ENCODE peak calls at places on chromosomes 16 and 17, in six cellular contexts. J, B, P, Z, R and A are unnamed samples.

GRCh38 chr16:69179255-69180010 is 7.5 kb upstream of the SNTB2 start:
- DNase-seq in J (peak), B (peak), P (peak), Z (no peak), R (peak), A (no peak)

GRCh38 chr17:61783556-61784304 is 79.6 kb downstream of the BRIP1 start:
- DNase-seq in J (no peak), B (no peak), P (no peak), Z (peak), R (no peak), A (peak)

GRCh38 chr16:66278111-66278531 is 88.4 kb upstream of the CDH5 start:
- DNase-seq in J (no peak), B (no peak), P (no peak), Z (no peak), R (no peak), A (no peak)

GRCh38 chr17:36183001-36183810 is 6.8 kb upstream of the TBC1D3B start:
- DNase-seq in J (peak), B (peak), P (peak), Z (no peak), R (peak), A (no peak)

GRCh38 chr17:40936976-40937375 is 470 bp downstream of the KRT23 start:
- DNase-seq in J (no peak), B (no peak), P (no peak), Z (no peak), R (no peak), A (no peak)

GRCh38 chr16:66391726-66392670 is 25.5 kb downstream of the CDH5 start:
- DNase-seq in J (no peak), B (no peak), P (no peak), Z (no peak), R (no peak), A (no peak)

GRCh38 chr17:67246398-67246647 is 1.3 kb upstream of the HELZ start:
- DNase-seq in J (no peak), B (no peak), P (no peak), Z (no peak), R (no peak), A (no peak)

GRCh38 chr17:57677301-57677700 is 67.8 kb downstream of the CCDC182 start:
- DNase-seq in J (no peak), B (no peak), P (no peak), Z (no peak), R (no peak), A (no peak)

GRCh38 chr17:12492450-12492849 is 173.2 kb upstream of the MYOCD start:
- DNase-seq in J (peak), B (no peak), P (no peak), Z (no peak), R (peak), A (no peak)

GRCh38 chr16:87816507-87817100 is 50.8 kb upstream of the KLHDC4 start:
- DNase-seq in J (no peak), B (no peak), P (no peak), Z (no peak), R (no peak), A (no peak)

GRCh38 chr16:81266680-81267095 is 28.2 kb downstream of the BCO1 start:
- DNase-seq in J (peak), B (no peak), P (no peak), Z (no peak), R (no peak), A (no peak)

GRCh38 chr16:74991593-74992403 is 6.9 kb upstream of the WDR59 start:
- DNase-seq in J (peak), B (no peak), P (no peak), Z (no peak), R (no peak), A (no peak)

GRCh38 chr16:81492307-81492706 is 47.7 kb downstream of the CMIP start:
- DNase-seq in J (no peak), B (no peak), P (no peak), Z (no peak), R (no peak), A (no peak)

GRCh38 chr16:22641030-22641671 is 130.5 kb downstream of the NPIPB5 start:
- DNase-seq in J (peak), B (no peak), P (no peak), Z (no peak), R (peak), A (no peak)

GRCh38 chr16:89113661-89114060 is 20.0 kb downstream of the ACSF3 start:
- DNase-seq in J (no peak), B (no peak), P (no peak), Z (peak), R (no peak), A (no peak)

GRCh38 chr17:57607553-57608120 is 137.5 kb downstream of the CCDC182 start:
- DNase-seq in J (no peak), B (no peak), P (no peak), Z (no peak), R (peak), A (no peak)

GRCh38 chr17:82933911-82934310 is 94.1 kb upstream of the ZNF750 start:
- DNase-seq in J (no peak), B (no peak), P (no peak), Z (no peak), R (no peak), A (no peak)

DNA sequence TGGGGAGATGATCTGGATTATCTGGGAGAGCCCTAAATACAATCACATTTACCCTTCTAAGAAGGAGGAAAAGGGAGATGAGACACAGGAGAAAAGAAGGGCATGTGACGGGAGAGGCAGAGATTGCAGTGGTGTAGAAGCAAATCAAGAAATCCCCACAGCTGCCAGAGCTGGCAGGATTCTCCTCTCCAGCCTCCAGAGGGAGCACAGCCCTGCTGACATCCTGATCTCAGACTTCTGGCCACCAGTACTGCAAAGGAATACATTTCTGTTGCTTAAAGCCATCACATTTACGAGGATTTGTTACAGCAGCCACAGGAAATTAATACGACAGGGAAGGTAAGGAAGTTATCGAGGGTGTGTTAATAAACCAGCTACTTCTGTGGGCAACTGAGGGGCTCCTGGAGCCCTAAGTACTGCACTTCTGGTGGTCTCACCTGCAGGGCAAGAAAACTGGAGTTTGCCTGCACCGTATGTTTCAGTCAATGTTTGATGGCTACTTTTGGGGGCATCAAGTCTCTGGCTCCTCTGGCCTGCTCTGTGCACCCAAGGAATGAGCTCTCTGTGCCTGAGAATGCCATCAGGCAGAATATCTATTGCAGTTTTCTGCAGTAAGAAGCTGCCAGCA is 22.9 kb upstream of the CDH13 start:
- DNase-seq in J (peak), B (peak), P (peak), Z (no peak), R (peak), A (no peak)
- TF ChIP-seq CTCF in J (peak), B (peak), P (peak), Z (peak), R (peak), A (peak)

DNA sequence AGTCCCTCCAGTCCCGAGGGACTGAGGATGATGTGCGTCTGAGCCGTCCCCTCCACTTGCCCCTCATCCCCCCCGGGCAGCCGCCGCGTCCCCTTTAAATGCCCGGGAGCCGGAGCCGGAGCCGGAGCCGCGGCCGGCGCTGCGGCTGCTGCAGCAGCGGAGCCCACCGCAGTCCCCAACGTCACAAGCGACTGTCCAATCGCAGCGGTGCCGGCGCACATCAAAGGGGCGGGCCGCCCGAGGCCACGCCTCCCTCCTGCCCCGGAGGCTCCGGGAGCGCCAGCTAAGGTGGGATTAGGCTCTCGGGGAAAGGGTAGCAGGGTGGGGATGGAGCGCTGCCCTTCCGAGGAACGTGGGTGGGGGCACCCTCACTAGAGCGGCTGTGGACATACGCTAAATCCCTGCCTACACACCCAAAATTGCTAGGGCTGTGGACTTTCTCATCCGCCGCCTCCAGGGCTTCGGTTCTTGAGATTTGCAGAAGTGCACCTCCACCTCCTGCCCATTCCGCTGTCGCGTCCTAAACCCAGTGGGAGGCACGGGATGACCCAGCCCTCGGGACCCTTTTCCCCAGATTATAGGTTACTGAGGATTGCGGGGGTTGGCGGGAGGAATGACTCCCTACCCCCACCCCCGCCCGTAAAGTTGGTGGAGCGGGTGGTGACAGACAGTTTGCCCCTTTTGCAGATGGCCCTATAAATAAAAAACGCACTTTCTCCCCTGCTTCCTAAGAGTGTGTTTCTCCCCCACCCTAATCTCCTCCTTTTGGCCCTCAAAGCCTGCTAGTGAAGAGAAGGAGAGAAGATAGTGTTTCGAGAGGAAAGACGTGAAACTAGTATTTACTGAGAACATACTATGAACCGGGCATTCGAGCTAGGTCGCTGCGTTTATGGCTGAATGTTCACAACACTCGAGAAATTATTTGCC is at the start of gene PHOSPHO1:
- DNase-seq in J (peak), B (peak), P (peak), Z (peak), R (peak), A (no peak)
- H3K4me3 ChIP-seq in J (peak), B (peak), P (peak), Z (peak), R (peak), A (peak)

GRCh38 chr17:63986842-63987615 is 11.1 kb upstream of the PRR29 start:
- DNase-seq in J (no peak), B (no peak), P (no peak), Z (no peak), R (no peak), A (no peak)

GRCh38 chr17:63984206-63984605 is 11.5 kb upstream of the SCN4A start:
- DNase-seq in J (peak), B (no peak), P (no peak), Z (no peak), R (peak), A (no peak)

GRCh38 chr17:63984651-63985386 is 12.1 kb upstream of the SCN4A start:
- DNase-seq in J (peak), B (peak), P (peak), Z (no peak), R (peak), A (no peak)

GRCh38 chr17:63983326-63983725 is 10.6 kb upstream of the SCN4A start:
- DNase-seq in J (no peak), B (peak), P (peak), Z (no peak), R (no peak), A (no peak)

DNA sequence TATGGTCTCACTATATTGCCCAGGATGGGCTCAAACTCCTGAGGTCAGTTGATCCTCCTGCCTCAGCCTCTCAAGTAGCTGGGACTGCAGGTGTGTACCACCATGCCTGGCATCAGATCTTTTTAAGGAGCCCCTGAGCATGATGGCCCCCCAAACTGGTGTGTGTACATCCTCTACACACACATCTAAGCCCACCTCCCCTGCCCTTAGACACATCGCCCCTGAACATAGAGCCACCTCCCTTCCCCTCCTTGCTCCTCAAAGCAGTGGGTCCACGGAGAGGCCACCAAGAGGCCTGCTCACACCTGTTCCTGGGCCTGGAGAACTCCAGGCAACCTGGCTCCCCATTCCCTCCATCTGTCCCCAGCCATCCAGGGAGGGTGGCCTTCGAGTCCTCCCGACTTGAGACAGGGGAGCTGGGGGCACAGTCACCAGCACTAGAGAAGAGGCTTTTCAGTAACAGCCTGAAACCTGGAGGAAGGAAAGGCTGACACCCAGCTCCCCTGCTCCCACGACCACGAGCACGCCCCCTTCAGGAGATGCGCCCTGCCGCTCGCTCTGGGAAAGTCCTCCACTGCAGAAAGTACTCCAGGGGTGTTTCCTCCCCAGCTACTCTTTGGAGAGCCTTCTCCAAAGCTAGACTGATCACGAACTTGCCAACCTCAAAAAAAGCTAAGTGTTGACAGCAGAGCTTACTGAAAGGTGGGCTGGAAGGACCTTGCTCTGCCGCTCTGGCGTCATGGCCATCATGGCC is 12.6 kb upstream of the PRR29 start:
- DNase-seq in J (no peak), B (no peak), P (no peak), Z (no peak), R (no peak), A (no peak)
- TF ChIP-seq CTCF in J (no peak), B (no peak), P (no peak), Z (peak), R (no peak), A (no peak)

GRCh38 chr17:17820457-17821158 is 16.2 kb downstream of the SREBF1 start:
- DNase-seq in J (no peak), B (no peak), P (no peak), Z (no peak), R (no peak), A (no peak)
- H3K4me3 ChIP-seq in J (no peak), B (no peak), P (no peak), Z (no peak), R (no peak), A (no peak)